ENCODE peak calls at places on chromosomes 16 and 17, in nine cellular contexts. F is tibial nerve; U is fibroblast of lung; E is CD4-positive, alpha-beta T cell; J is neural progenitor cell; W is OCI-LY7; H is mesendoderm; G is adrenal gland; B is H9. R is an unnamed sample.

GRCh38 chr16:4869147-4869790 is 22.0 kb downstream of the UBN1 start:
- DNase-seq in H (no peak), E (no peak), U (no peak), G (peak; percentile 58), B (no peak), F (no peak), W (no peak), J (no peak), R (no peak)

GRCh38 chr17:7018331-7018964 is 4.4 kb upstream of the BCL6B start:
- DNase-seq in H (no peak), J (no peak), E (no peak), W (no peak), G (peak; percentile 87), U (no peak), B (no peak), F (peak; percentile 62), R (no peak)

GRCh38 chr17:72422505-72423285 is 301.9 kb downstream of the SOX9 start:
- DNase-seq in H (peak; percentile 73), G (peak; percentile 77), B (no peak), E (no peak), U (peak; percentile 95), J (no peak), W (peak; percentile 3), F (peak; percentile 47), R (peak; percentile 12)

GRCh38 chr16:65122974-65123845 is 1.3 kb upstream of the CDH11 start:
- DNase-seq in W (no peak), U (peak; percentile 73), J (peak; percentile 69), F (peak; percentile 44), H (peak; percentile 40), B (peak; percentile 35), E (no peak), G (no peak), R (no peak)

GRCh38 chr17:74493381-74493833 is 27.0 kb downstream of the CD300A start:
- DNase-seq in U (peak; percentile 40), H (peak; percentile 79), F (peak; percentile 42), J (peak; percentile 87), G (peak; percentile 85), B (peak; percentile 89), W (peak; percentile 80), E (peak; percentile 48), R (peak; percentile 56)

GRCh38 chr17:71071837-71072236 is 902.5 kb downstream of the KCNJ2 start:
- DNase-seq in U (peak; percentile 100), W (no peak), F (no peak), E (no peak), G (no peak), H (peak; percentile 42), J (no peak), B (no peak), R (no peak)

GRCh38 chr17:57675988-57676387 is 69.1 kb downstream of the CCDC182 start:
- DNase-seq in W (no peak), B (peak; percentile 20), U (no peak), F (no peak), E (no peak), J (no peak), H (no peak), G (peak; percentile 49), R (no peak)

GRCh38 chr16:79754081-79754872 is 153.7 kb upstream of the MAF start:
- DNase-seq in W (no peak), H (peak; percentile 64), B (no peak), F (no peak), E (no peak), J (no peak), G (no peak), U (peak; percentile 23), R (no peak)

GRCh38 chr17:74145756-74146155 is 57.7 kb upstream of the RPL38 start:
- DNase-seq in B (peak; percentile 31), U (no peak), E (no peak), F (no peak), G (peak; percentile 21), W (no peak), H (no peak), J (no peak), R (no peak)

GRCh38 chr16:30839523-30840227 is 52.7 kb upstream of the ZNF629 start:
- DNase-seq in U (no peak), J (peak; percentile 10), E (no peak), G (no peak), W (no peak), H (no peak), B (no peak), F (no peak), R (no peak)
- H3K27ac ChIP-seq in U (no peak overlapping the region), J (no peak overlapping the region), E (no peak overlapping the region), G (no peak overlapping the region), W (no peak overlapping the region), H (peak overlapping the region; percentile 74), B (no peak overlapping the region), F (peak overlapping the region; percentile 15), R (no peak overlapping the region)

GRCh38 chr16:50599494-50599893 is 51.3 kb downstream of the NKD1 start:
- DNase-seq in B (no peak), J (no peak), G (no peak), U (no peak), H (no peak), W (no peak), F (no peak), E (no peak), R (no peak)

GRCh38 chr16:50601341-50601740 is 53.1 kb downstream of the NKD1 start:
- DNase-seq in J (no peak), E (no peak), H (no peak), B (no peak), F (no peak), W (no peak), G (no peak), U (no peak), R (no peak)

GRCh38 chr16:50602126-50602525 is 53.9 kb downstream of the NKD1 start:
- DNase-seq in B (no peak), W (no peak), J (no peak), G (no peak), F (no peak), H (no peak), E (no peak), U (no peak), R (no peak)

GRCh38 chr16:50598936-50599361 is 50.8 kb downstream of the NKD1 start:
- DNase-seq in J (no peak), U (no peak), F (no peak), G (no peak), B (no peak), H (no peak), E (no peak), W (no peak), R (no peak)

DNA sequence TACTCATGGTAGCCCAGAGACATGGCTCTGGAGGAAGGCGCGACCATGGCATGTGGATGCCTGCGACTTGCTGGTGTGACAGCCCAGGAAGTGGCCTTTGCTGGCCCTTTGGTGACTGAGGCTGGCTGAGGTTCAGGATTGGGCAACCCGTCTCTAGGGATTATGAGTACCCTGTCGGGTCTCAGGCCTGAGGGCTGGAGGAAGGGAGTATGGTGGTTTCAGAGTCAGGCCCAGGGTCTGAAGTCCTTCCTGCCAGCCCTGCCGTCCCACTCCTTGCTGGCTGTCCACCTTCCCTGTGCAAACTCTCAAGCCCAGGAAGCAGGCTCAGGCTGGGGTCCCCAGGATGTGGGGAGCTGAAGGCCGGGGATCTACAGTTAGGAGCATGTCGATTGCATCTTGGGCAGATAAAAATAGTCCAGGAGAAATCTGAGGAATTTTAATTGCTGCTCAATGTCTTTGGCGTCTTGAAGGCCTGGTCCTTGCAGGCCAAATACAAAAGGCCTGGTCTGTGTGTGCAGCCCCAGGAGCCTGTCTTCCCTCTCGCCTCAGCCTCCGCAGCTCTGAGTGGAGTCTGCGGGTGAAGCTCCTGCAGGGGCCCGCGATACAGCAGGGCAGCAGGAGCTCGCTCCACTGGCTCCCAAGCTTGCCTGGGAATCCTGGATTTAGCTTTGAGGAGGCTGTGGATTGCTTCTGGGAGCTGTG is 52.5 kb downstream of the NKD1 start:
- DNase-seq in F (no peak), U (no peak), G (no peak), B (no peak), H (peak; percentile 28), E (no peak), W (no peak), J (peak; percentile 28), R (no peak)
- H3K27ac ChIP-seq in F (peak overlapping the region; percentile 12), U (no peak overlapping the region), G (no peak overlapping the region), B (no peak overlapping the region), H (no peak overlapping the region), E (no peak overlapping the region), W (no peak overlapping the region), J (no peak overlapping the region), R (no peak overlapping the region)

DNA sequence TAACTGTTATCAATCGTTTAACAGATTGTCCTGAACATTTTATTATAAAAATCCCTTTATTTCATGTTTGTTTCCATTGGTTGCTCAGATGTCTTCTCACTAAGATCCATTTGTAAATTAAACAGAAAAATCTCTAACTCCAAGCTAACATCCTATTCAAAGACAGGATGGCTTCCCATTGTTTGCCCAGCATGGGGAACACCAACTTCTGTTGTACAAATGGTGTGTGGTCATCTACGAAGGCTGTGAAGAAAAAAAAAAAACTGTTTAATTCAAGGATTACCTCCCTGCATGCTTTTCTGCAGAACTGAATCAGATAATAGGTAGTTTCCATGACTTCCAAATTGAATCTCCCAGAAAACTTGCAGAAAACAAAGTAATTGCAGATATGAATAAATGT is 7.9 kb downstream of the SALL1 start:
- DNase-seq in F (no peak), B (no peak), E (no peak), U (no peak), W (no peak), H (no peak), J (peak; percentile 75), G (no peak), R (no peak)
- H3K27ac ChIP-seq in F (no peak overlapping the region), B (no peak overlapping the region), E (no peak overlapping the region), U (no peak overlapping the region), W (no peak overlapping the region), H (no peak overlapping the region), J (peak overlapping the region; percentile 49), G (no peak overlapping the region), R (no peak overlapping the region)

DNA sequence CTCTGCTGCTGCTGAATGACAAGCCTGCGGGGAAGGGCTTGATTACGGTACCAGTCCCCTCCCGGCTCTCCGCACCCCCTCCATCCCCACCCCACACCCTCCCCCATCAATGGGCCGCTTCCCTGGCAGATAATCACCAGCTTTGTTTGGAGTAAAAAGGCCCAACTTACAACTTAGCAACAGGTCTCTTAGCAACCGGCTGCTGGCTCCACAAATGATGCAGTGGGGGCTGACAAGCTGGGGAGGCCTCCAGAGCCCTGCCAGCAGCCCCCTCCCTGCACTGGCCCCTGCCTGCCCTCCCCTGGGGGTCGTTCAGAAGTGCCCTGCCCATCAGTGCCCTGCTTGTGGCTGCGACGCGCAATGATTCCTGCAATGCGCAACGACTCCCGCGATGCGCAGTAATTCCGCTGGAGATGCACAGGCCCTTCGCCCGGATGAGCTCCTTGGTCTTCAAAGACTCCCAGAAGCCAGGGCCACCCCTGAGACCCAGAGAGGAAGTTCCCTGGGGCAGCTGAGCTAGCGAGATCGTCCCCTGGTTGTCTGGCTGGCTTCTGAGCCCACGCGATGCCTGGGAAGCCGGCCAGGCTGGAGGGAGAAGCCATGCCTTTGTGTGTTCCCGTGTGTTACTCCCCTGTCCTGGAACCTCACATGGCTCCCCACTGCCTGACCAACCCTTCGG is 23.3 kb downstream of the CPNE2 start:
- DNase-seq in U (peak; percentile 59), G (peak; percentile 68), B (no peak), J (peak; percentile 84), E (no peak), W (no peak), H (no peak), F (no peak), R (peak; percentile 88)
- H3K27ac ChIP-seq in U (peak overlapping the region; percentile 75), G (no peak overlapping the region), B (no peak overlapping the region), J (peak overlapping the region; percentile 68), E (no peak overlapping the region), W (no peak overlapping the region), H (no peak overlapping the region), F (peak overlapping the region; percentile 31), R (peak overlapping the region; percentile 99)

DNA sequence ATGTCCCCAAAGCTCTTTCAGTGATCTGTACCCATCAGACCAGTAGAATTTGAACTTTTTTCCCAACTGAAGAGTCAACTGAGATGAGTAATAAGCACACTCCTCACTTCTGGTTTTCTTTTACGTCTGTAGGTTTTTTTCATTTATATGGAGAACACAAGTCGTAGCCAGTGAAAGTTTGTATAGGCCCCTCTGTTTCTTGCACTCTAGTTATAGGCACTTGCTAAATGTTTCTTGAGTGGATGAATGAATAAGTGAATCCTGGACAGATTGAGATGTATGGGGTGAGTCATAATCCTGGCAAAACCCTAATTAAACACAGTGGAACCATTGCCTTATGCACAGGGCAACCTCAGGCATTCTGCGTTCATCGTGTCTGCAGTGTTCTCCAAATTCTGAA is 193.7 kb upstream of the TBX2 start:
- DNase-seq in E (no peak), B (no peak), F (no peak), G (no peak), J (no peak), U (peak; percentile 70), H (no peak), W (no peak), R (no peak)
- H3K27ac ChIP-seq in E (no peak overlapping the region), B (no peak overlapping the region), F (no peak overlapping the region), G (no peak overlapping the region), J (no peak overlapping the region), U (no peak overlapping the region), H (no peak overlapping the region), W (no peak overlapping the region), R (no peak overlapping the region)